ENCODE peak calls at places on chromosomes 3 and 15, in eight cellular contexts. Z is transverse colon, B is neural progenitor cell, G is cardiac fibroblast, X is GM06990, I is adrenal gland, C is AG10803, L is prostate gland. N is an unnamed sample.
A peak's percentile ranks its signal among the peaks of the same experiment; 100 is the strongest.

GRCh38 chr3:125186800-125187598 is 25.5 kb downstream of the SLC12A8 start:
- DNase-seq in B (peak; percentile 43), I (no peak), X (no peak), C (peak; percentile 42), Z (no peak), L (no peak), G (no peak), N (no peak)

GRCh38 chr3:66253790-66254620 is 33.2 kb downstream of the SLC25A26 start:
- DNase-seq in B (peak; percentile 12), L (no peak), X (peak; percentile 32), Z (no peak), C (peak; percentile 44), G (peak; percentile 67), I (no peak), N (no peak)

GRCh38 chr15:96889734-96890480 is 559.4 kb downstream of the NR2F2 start:
- DNase-seq in Z (no peak), L (no peak), X (no peak), C (no peak), I (peak; percentile 20), B (peak; percentile 26), G (no peak), N (peak; percentile 38)

GRCh38 chr3:144989756-144990155 is 1018.1 kb downstream of the DIPK2A start:
- DNase-seq in B (no peak), L (no peak), Z (no peak), X (no peak), G (peak; percentile 6), C (no peak), I (no peak), N (no peak)

GRCh38 chr3:57596495-57597239 is 477 bp downstream of the ARF4 start:
- DNase-seq in X (peak; percentile 68), Z (peak; percentile 83), C (peak; percentile 98), I (peak; percentile 93), B (peak; percentile 81), L (peak; percentile 67), G (peak; percentile 95), N (peak; percentile 82)

GRCh38 chr3:52645549-52645948 is 40.2 kb downstream of the PBRM1 start:
- DNase-seq in L (no peak), Z (no peak), G (no peak), C (no peak), B (no peak), I (no peak), X (no peak), N (no peak)

GRCh38 chr15:90083419-90083818 is 18.8 kb downstream of the IDH2 start:
- DNase-seq in B (no peak), I (no peak), C (no peak), X (no peak), L (no peak), Z (no peak), G (no peak), N (no peak)

GRCh38 chr3:99703535-99703934 is 65.1 kb downstream of the COL8A1 start:
- DNase-seq in X (no peak), L (no peak), G (no peak), I (no peak), C (no peak), B (no peak), Z (no peak), N (no peak)

GRCh38 chr3:153595186-153595815 is 433.3 kb downstream of the RAP2B start:
- DNase-seq in L (no peak), B (peak; percentile 36), C (peak; percentile 47), X (no peak), Z (no peak), G (peak; percentile 69), I (no peak), N (peak; percentile 32)

GRCh38 chr15:72175186-72176044 is 22.2 kb downstream of the GRAMD2A start:
- DNase-seq in G (no peak), Z (no peak), L (peak; percentile 26), X (no peak), C (no peak), I (no peak), B (no peak), N (no peak)

GRCh38 chr3:142081178-142081577 is 68.2 kb downstream of the TFDP2 start:
- DNase-seq in G (no peak), B (no peak), Z (no peak), C (no peak), L (no peak), X (no peak), I (no peak), N (no peak)

GRCh38 chr3:20225769-20226168 is 39.8 kb upstream of the SGO1 start:
- DNase-seq in L (no peak), G (peak; percentile 57), C (peak; percentile 25), X (no peak), B (peak; percentile 75), Z (no peak), I (no peak), N (peak; percentile 7)
- TF ChIP-seq CTCF in L (peak; percentile 17), G (peak; percentile 33), C (peak; percentile 41), X (peak; percentile 21), B (peak; percentile 77), Z (no peak), I (peak; percentile 16), N (no peak)

DNA sequence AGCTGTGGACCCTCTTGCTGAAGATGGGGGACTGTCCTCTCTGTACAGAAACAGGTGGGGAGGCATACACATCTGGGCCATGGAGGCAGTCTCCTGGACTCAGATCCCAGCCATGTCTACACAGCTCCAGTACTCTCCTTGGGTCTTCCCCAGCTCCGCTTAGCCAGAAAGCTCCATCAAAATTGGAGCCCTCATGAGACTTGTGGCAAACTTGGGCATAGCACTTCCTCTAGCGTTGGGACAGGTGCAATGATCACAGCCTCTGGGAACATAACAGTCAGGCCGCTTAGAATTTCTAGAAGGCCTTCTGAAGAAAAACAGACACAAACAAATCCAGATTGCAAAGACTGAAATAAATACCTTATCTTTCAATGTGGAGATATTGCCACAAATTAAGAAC is 634.3 kb upstream of the GOLIM4 start:
- DNase-seq in Z (no peak), L (no peak), C (no peak), I (no peak), X (no peak), B (no peak), G (no peak), N (no peak)
- TF ChIP-seq CTCF in Z (no peak), L (no peak), C (no peak), I (no peak), X (no peak), B (no peak), G (no peak), N (no peak)

GRCh38 chr15:69082556-69082955 is 68.1 kb downstream of the NOX5 start:
- DNase-seq in I (no peak), Z (no peak), L (no peak), X (no peak), C (no peak), G (no peak), B (no peak), N (no peak)

GRCh38 chr15:69082041-69082502 is 67.6 kb downstream of the NOX5 start:
- DNase-seq in G (peak; percentile 94), L (no peak), B (no peak), X (no peak), Z (no peak), C (peak; percentile 38), I (peak; percentile 63), N (no peak)

GRCh38 chr15:69080958-69081248 is 66.4 kb downstream of the NOX5 start:
- DNase-seq in C (no peak), G (no peak), Z (no peak), L (no peak), I (no peak), X (no peak), B (no peak), N (no peak)

GRCh38 chr15:69080203-69080957 is 65.9 kb downstream of the NOX5 start:
- DNase-seq in B (peak; percentile 30), L (no peak), C (no peak), X (no peak), G (peak; percentile 63), Z (no peak), I (no peak), N (no peak)

GRCh38 chr15:69081310-69082004 is 67.0 kb downstream of the NOX5 start:
- DNase-seq in C (peak; percentile 57), L (no peak), G (peak; percentile 92), X (no peak), B (no peak), Z (no peak), I (peak; percentile 75), N (no peak)
- TF ChIP-seq CTCF in C (no peak), L (no peak), G (no peak), X (no peak), B (no peak), Z (no peak), I (no peak), N (no peak)

DNA sequence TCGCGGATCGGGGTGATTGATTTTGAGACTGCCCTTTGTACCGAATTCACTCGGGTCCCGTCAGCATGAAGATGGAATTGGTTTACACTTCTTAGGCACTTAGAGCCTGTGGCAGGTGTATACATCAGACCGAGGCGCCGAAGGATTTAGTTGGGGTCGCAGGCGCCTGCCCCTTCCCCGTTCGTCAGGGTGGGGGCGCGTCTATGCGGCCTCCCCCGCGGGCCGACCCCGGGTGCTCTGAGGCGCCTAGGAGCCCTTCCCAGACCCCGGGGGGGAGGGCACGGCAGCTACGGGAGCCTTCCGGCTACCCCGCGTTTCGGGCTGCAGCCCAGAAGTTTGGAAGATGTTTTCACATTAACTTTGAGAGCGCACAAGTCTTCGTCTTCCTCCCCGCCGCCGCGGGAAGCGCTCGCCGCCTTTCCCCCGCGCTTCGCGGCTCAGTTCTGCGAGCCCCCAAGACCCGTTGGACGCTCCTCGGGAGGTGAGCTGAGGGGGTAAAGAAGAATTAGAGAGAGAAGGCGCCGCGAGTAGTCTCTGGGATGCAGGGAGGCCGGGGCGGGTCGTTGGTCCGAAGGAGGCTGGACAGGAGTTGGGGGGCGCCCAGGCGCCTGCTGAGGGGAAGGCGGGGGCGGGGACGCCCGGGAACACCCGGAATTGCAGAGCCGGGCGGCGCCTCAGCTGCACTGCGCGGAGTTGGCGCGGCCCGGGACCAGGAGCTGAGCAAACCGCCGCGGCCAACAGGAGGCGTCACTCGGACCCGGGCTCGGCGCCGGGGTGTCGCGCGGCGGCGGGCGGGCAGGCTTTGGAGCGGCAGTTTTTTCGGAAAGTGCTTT is 737 bp downstream of the TIPARP start:
- DNase-seq in B (peak; percentile 84), Z (peak; percentile 65), G (peak; percentile 75), C (no peak), X (peak; percentile 71), I (peak; percentile 57), L (peak; percentile 56), N (peak; percentile 67)
- TF ChIP-seq CTCF in B (peak; percentile 78), Z (peak; percentile 40), G (peak; percentile 13), C (peak; percentile 29), X (no peak), I (peak; percentile 30), L (peak; percentile 52), N (peak; percentile 54)

GRCh38 chr15:41804361-41804760 is 23.5 kb upstream of the JMJD7 start:
- DNase-seq in I (no peak), B (no peak), L (peak; percentile 69), Z (no peak), G (no peak), X (no peak), C (no peak), N (no peak)

GRCh38 chr15:41809121-41809520 is 18.8 kb upstream of the JMJD7 start:
- DNase-seq in Z (no peak), L (no peak), B (no peak), C (no peak), I (no peak), G (no peak), X (no peak), N (no peak)

GRCh38 chr15:41805711-41806110 is 22.2 kb upstream of the JMJD7 start:
- DNase-seq in Z (no peak), L (no peak), I (no peak), X (no peak), B (no peak), C (no peak), G (no peak), N (no peak)

GRCh38 chr15:41804920-41805666 is 22.8 kb upstream of the JMJD7 start:
- DNase-seq in B (no peak), G (no peak), L (no peak), Z (no peak), I (no peak), C (no peak), X (no peak), N (no peak)

GRCh38 chr15:41806291-41807181 is 21.4 kb upstream of the JMJD7 start:
- DNase-seq in Z (no peak), C (no peak), G (no peak), L (peak; percentile 42), B (peak; percentile 50), I (peak; percentile 51), X (no peak), N (no peak)
- TF ChIP-seq CTCF in Z (no peak), C (no peak), G (no peak), L (no peak), B (peak; percentile 37), I (no peak), X (no peak), N (no peak)